ENCODE peak calls at places on chromosomes 5 and 9, in ten cellular contexts. N is neural progenitor cell, X is mesothelial cell of epicardium, I is uterus, L is kidney, W is RWPE1, T is AG04450, C is GM10248, F is gastrocnemius medialis, Z is heart right ventricle. M is an unnamed sample.

GRCh38 chr5:53431665-53432064 is 48.8 kb upstream of the FST start:
- DNase-seq in F (no peak), L (no peak), N (no peak), Z (no peak), X (no peak), I (no peak), C (no peak), W (no peak), T (no peak), M (no peak)

GRCh38 chr5:119336262-119336661 is 19.6 kb upstream of the TNFAIP8 start:
- DNase-seq in N (no peak), X (no peak), Z (no peak), F (no peak), I (no peak), L (no peak), W (no peak), T (no peak), C (no peak), M (no peak)

GRCh38 chr5:173328896-173329369 is 719 bp upstream of the STC2 start:
- DNase-seq in I (no peak), N (peak; percentile 69), Z (no peak), F (peak; percentile 27), X (peak; percentile 67), C (no peak), T (no peak), W (peak; percentile 77), L (no peak), M (no peak)

GRCh38 chr5:67181648-67182218 is 14.9 kb downstream of the CD180 start:
- DNase-seq in N (peak; percentile 16), Z (no peak), W (no peak), L (no peak), I (no peak), X (no peak), T (no peak), C (no peak), F (no peak), M (no peak)

GRCh38 chr9:95366731-95367325 is 49.3 kb upstream of the FANCC start:
- DNase-seq in F (no peak), Z (no peak), N (peak; percentile 36), T (no peak), C (no peak), W (no peak), I (no peak), X (no peak), L (no peak), M (no peak)

GRCh38 chr5:113601423-113601822 is 87.9 kb downstream of the YTHDC2 start:
- DNase-seq in W (no peak), C (no peak), L (no peak), T (no peak), N (no peak), I (no peak), Z (no peak), X (no peak), F (no peak), M (no peak)

GRCh38 chr5:59584858-59585846 is 308.4 kb downstream of the PDE4D start:
- DNase-seq in I (no peak), F (peak; percentile 78), C (no peak), N (no peak), W (no peak), Z (no peak), T (no peak), L (no peak), X (no peak), M (no peak)

GRCh38 chr5:119179857-119180641 is 109.2 kb downstream of the DMXL1 start:
- DNase-seq in W (peak; percentile 26), T (no peak), L (no peak), C (no peak), F (no peak), X (no peak), I (no peak), Z (no peak), N (no peak), M (no peak)

GRCh38 chr9:128384801-128385492 is 13.8 kb downstream of the URM1 start:
- DNase-seq in Z (no peak), I (no peak), T (no peak), X (no peak), F (no peak), L (no peak), W (no peak), N (no peak), C (no peak), M (no peak)

GRCh38 chr5:124583469-124584350 is 162.7 kb downstream of the ZNF608 start:
- DNase-seq in Z (no peak), C (peak; percentile 72), L (no peak), N (no peak), T (peak; percentile 66), F (no peak), X (no peak), I (no peak), W (peak; percentile 82), M (no peak)

GRCh38 chr9:77802512-77803293 is 154.6 kb upstream of the GNA14 start:
- DNase-seq in F (no peak), X (no peak), W (no peak), C (no peak), T (no peak), Z (no peak), L (no peak), I (no peak), N (no peak), M (no peak)

GRCh38 chr9:32603914-32604852 is 31.2 kb upstream of the NDUFB6 start:
- DNase-seq in I (no peak), N (peak; percentile 4), C (no peak), L (no peak), T (no peak), Z (no peak), W (peak; percentile 93), F (no peak), X (no peak), M (no peak)

GRCh38 chr9:115649991-115650472 is 503.6 kb upstream of the PAPPA start:
- DNase-seq in C (no peak), F (peak; percentile 60), W (no peak), L (peak; percentile 83), N (no peak), T (peak; percentile 87), I (peak; percentile 75), Z (peak; percentile 66), X (no peak), M (no peak)

GRCh38 chr5:67214713-67215591 is 18.4 kb upstream of the CD180 start:
- DNase-seq in Z (no peak), T (no peak), C (no peak), N (no peak), I (no peak), X (no peak), F (no peak), L (no peak), W (no peak), M (no peak)

GRCh38 chr5:115389074-115389798 is 92.8 kb upstream of the CCDC112 start:
- DNase-seq in L (no peak), Z (no peak), X (no peak), C (no peak), F (no peak), I (no peak), N (no peak), W (no peak), T (no peak), M (no peak)

GRCh38 chr9:120439147-120439546 is 140.8 kb downstream of the CDK5RAP2 start:
- DNase-seq in N (peak; percentile 45), T (no peak), W (peak; percentile 57), Z (no peak), L (no peak), X (no peak), F (no peak), I (no peak), C (no peak), M (no peak)
- TF ChIP-seq CTCF in N (peak; percentile 65), T (peak; percentile 57), W (peak; percentile 52), Z (peak; percentile 38), L (peak; percentile 42), X (peak; percentile 26), F (no peak), I (no peak), C (peak; percentile 19), M (peak; percentile 16)

DNA sequence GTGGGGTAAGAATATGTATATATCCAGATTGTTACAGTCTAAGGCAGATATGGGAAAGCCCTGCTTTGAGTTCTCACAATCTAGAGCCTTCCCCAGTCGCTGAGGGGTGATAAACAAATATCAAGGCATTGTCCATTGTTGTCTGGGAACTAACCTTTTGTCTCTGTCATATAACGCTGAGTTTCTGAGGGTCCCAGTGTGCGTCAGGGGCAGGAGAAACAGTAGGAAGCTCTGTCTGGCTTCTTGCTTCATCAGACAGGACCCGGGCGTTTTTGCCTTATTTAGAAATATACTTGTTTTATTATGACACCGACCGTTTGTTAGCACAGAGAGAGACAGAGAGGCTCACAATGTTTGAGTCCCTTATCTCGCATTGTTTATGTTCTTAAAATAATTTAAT is 204.9 kb upstream of the GAS1 start:
- DNase-seq in F (no peak), T (no peak), C (no peak), Z (no peak), L (no peak), N (no peak), W (no peak), I (no peak), X (no peak), M (no peak)
- TF ChIP-seq CTCF in F (no peak), T (no peak), C (no peak), Z (no peak), L (no peak), N (no peak), W (no peak), I (no peak), X (no peak), M (no peak)

DNA sequence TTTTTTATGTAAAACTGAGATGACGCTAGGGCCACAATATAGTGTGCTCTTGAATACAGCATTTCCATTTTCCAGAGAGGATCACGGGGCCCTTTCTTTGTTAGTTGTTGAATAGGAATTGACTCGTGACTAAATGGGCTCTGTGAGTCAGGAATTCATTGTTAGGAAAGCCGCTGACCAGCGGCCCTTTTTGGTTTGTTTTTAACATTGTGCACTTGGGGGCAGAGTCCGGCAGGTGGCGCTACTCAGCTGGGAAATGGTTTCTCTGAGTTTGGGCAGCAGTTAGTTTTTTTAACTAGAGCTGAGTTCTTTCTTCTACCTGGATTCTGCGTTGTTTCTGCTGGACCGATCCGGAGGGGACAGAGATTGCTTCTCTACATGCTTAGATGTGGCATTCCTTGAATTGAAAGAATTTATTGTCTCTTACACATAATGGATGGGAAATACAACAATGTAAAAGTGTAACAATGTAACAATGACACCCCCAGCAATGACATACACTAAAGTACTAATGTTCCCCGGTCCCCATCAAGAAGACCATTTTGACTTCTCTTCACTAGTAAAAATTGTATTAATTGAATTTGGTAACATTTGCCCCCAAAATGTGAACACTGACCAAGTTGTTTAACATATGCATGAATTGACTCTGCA is 760.0 kb downstream of the TAF11L14 start:
- DNase-seq in Z (no peak), F (no peak), T (no peak), L (no peak), N (peak; percentile 81), C (peak; percentile 44), W (peak; percentile 60), X (peak; percentile 85), I (no peak), M (no peak)
- TF ChIP-seq CTCF in Z (peak; percentile 51), F (no peak), T (peak; percentile 47), L (peak; percentile 60), N (peak; percentile 98), C (peak; percentile 91), W (peak; percentile 93), X (peak; percentile 95), I (peak; percentile 6), M (peak; percentile 88)

DNA sequence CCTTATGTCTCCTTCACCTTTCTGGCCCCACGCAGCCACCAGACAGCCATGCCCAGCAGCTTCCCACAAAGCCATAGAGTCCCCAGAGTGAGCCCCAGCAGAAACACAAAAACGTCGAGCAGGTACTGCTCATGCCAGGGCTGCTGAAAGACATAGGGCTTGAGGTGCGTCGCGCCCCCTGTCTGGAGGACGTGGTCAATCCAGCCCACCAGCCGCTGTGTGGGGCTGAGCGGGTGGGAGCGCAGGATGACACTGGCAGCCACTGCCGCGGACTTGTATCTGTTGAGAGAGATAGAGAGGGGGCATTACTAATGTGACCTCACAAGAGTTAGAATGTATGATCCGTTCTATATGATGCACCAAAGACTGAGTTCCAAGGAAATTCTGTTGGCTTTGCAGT is 31.0 kb downstream of the UGT3A2 start:
- DNase-seq in W (no peak), C (no peak), N (no peak), X (no peak), F (no peak), T (no peak), L (no peak), I (no peak), Z (no peak), M (no peak)
- TF ChIP-seq CTCF in W (no peak), C (no peak), N (no peak), X (no peak), F (no peak), T (no peak), L (no peak), I (no peak), Z (no peak), M (no peak)

M was measured in D721Med.